ENCODE peak calls at places on chromosomes 16 and 17, in four cellular contexts. T is lower leg skin, K is A549, E is testis. F is an unnamed sample.

GRCh38 chr17:78237403-78238012 is 6.1 kb downstream of the TMEM235 start:
- DNase-seq in K (no peak), T (no peak), E (peak), F (no peak)

GRCh38 chr17:42937712-42938596 is 26.3 kb downstream of the AARSD1 start:
- DNase-seq in E (peak), K (peak), T (no peak), F (peak)

GRCh38 chr17:68462381-68463210 is 5.3 kb upstream of the WIPI1 start:
- DNase-seq in K (peak), T (peak), E (peak), F (peak)

GRCh38 chr16:86697715-86698114 is 119.4 kb downstream of the FOXL1 start:
- DNase-seq in E (no peak), K (no peak), T (no peak), F (no peak)

GRCh38 chr16:11781773-11782172 is 15.3 kb downstream of the ZC3H7A start:
- DNase-seq in E (no peak), K (no peak), T (no peak), F (no peak)

GRCh38 chr16:60929-61878 is 7.6 kb downstream of the SNRNP25 start:
- DNase-seq in T (no peak), K (no peak), E (no peak), F (no peak)

GRCh38 chr16:22232277-22233049 is 26.4 kb downstream of the EEF2K start:
- DNase-seq in E (no peak), T (no peak), K (peak), F (peak)

GRCh38 chr16:66881014-66881417 is 701 bp downstream of the PDP2 start:
- DNase-seq in E (peak), T (no peak), K (no peak), F (no peak)

GRCh38 chr16:4309102-4309832 is 6.6 kb upstream of the GLIS2 start:
- DNase-seq in T (no peak), K (no peak), E (no peak), F (no peak)

GRCh38 chr16:53822936-53823529 is 119.1 kb downstream of the FTO start:
- DNase-seq in E (no peak), K (no peak), T (no peak), F (no peak)

GRCh38 chr17:28623696-28624095 is 9.7 kb upstream of the RSKR start:
- DNase-seq in E (peak), K (no peak), T (no peak), F (no peak)

GRCh38 chr16:48499822-48500440 is 110.0 kb downstream of the N4BP1 start:
- DNase-seq in T (no peak), E (peak), K (peak), F (peak)

GRCh38 chr16:11673091-11674000 is 5.1 kb downstream of the SNN start:
- DNase-seq in E (no peak), T (no peak), K (no peak), F (no peak)

GRCh38 chr16:64409762-64410161 is 712.1 kb downstream of the CDH11 start:
- DNase-seq in E (no peak), K (no peak), T (peak), F (no peak)

GRCh38 chr16:71383054-71383773 is 24.7 kb downstream of the CALB2 start:
- DNase-seq in T (no peak), E (no peak), K (no peak), F (no peak)

GRCh38 chr17:8005357-8005756 is 2.9 kb downstream of the GUCY2D start:
- DNase-seq in E (no peak), K (no peak), T (no peak), F (no peak)

GRCh38 chr17:14209215-14209614 is 27.4 kb downstream of the CDRT15 start:
- DNase-seq in T (no peak), E (no peak), K (no peak), F (no peak)

GRCh38 chr16:58418601-58419000 is 26.3 kb downstream of the GINS3 start:
- DNase-seq in T (no peak), E (peak), K (no peak), F (peak)

GRCh38 chr17:20315321-20315720 is 152.0 kb downstream of the LGALS9B start:
- DNase-seq in E (no peak), T (no peak), K (no peak), F (no peak)

GRCh38 chr17:77527836-77528505 is 387.2 kb downstream of the SEC14L1 start:
- DNase-seq in K (no peak), E (no peak), T (no peak), F (no peak)

GRCh38 chr16:53721017-53721416 is 17.1 kb downstream of the FTO start:
- DNase-seq in K (no peak), E (no peak), T (no peak), F (no peak)

GRCh38 chr17:34654871-34655270 is 75.5 kb downstream of the TMEM132E start:
- DNase-seq in E (no peak), K (no peak), T (no peak), F (no peak)

GRCh38 chr17:8941520-8941919 is 24.0 kb downstream of the PIK3R5 start:
- DNase-seq in T (no peak), E (no peak), K (no peak), F (no peak)

DNA sequence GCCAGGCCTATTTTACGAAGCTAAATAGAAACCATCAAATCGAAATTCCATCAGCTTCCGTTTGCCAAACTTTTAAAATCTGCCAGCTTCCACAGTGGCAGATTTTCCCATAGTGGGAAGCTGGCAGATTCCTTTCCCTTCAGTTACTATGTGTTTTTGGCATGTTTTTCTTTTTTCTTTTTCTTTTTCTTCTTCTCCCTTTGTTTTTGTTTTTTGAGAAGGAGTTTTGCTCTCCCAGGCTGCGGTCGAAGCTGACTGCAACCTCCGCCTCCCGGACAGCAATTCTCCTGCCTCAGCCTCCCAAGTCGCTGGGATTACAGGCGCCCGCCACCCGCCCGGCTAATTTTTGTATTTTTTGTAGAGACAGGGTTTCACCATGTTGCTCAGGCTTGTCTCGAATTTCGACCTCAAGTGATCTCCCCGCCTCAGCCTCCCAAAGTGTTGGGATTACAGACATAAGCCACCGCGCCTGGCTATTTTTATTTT is 684 bp upstream of the CWC25 start:
- DNase-seq in K (no peak), E (no peak), T (no peak), F (no peak)
- TF ChIP-seq CTCF in K (no peak), E (no peak), T (no peak), F (no peak)

GRCh38 chr17:3770471-3770870 is 30.5 kb downstream of the ITGAE start:
- DNase-seq in E (no peak), T (no peak), K (no peak), F (no peak)

GRCh38 chr17:3768786-3769185 is 32.2 kb downstream of the ITGAE start:
- DNase-seq in K (no peak), E (no peak), T (no peak), F (no peak)

GRCh38 chr17:3772764-3773163 is 28.2 kb downstream of the ITGAE start:
- DNase-seq in T (no peak), E (no peak), K (no peak), F (no peak)

GRCh38 chr17:3773511-3773910 is 27.5 kb downstream of the ITGAE start:
- DNase-seq in E (no peak), K (peak), T (no peak), F (no peak)

DNA sequence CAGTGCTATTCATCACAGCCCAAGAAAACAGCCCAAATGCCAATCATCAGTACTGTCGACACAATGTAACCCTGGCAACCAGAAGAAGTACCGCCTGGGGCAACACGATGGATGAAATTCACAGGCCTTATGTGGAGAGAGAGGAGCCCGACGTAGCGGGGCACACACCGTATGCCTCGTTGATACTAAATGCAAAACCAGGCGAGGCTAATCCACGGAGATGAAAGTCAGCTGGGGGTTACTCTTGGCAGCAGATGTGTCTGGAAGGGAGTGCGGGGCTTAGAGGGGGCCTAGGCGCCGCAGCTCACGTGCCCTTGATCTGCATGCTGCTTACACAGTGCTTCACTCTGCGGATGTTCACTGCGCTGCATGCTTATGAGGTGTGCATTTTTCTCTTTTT is 29.8 kb downstream of the ITGAE start:
- DNase-seq in T (no peak), E (no peak), K (no peak), F (no peak)
- TF ChIP-seq POLR2A in T (no peak), E (no peak), K (no peak), F (no peak)

GRCh38 chr16:31284926-31285325 is 25.2 kb downstream of the ITGAM start:
- DNase-seq in K (no peak), T (no peak), E (no peak), F (no peak)
- TF ChIP-seq CTCF in K (no peak), T (no peak), E (no peak), F (no peak)

DNA sequence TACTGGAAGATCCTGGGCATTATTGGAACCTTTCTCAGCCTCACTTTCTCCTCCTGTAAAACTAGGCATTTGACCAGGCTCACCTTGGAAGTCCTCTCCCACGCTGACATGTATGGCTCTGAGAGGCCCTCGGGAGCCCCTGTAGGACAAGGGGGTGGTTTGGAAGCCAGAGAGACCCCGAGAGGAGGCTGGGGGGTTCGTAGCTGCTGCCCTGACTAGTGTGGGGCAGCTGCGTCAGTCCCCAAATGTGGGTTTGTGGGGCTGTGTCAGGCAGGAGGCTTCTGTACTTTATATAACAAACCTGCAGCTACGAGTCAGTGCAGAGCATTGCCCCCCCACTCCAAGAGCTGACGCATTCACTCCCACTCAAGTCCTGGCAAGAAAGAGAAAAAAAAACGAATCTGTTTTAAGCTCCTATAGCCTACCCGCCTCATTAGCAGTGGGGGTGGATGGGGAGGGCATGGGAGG is 1.8 kb downstream of the CX3CL1 start:
- DNase-seq in E (peak), K (no peak), T (no peak), F (no peak)
- TF ChIP-seq POLR2A in E (no peak), K (no peak), T (no peak), F (no peak)

GRCh38 chr16:84746875-84747274 is 47.1 kb downstream of the USP10 start:
- DNase-seq in K (peak), E (no peak), T (no peak), F (no peak)
- TF ChIP-seq CTCF in K (peak), E (peak), T (no peak), F (no peak)

DNA sequence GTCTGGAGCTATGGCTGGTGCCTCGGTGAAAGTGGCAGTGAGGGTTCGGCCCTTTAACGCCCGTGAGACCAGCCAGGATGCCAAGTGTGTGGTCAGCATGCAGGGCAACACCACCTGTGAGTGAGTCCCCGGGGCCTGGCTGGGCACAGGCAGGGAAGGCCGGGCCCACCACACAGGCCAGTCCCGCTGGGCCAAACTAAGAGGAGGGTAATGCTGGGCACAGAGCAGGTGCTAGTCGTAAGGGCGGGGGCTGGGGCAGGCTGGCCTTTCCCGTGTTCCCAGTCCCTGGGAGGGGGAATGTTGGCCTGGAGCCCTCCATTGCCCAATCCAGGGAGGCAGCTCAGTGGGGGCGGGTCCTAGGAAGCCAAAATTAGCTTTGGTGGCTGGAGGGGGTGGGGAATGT is 2.5 kb downstream of the KIF1C start:
- DNase-seq in T (peak), E (no peak), K (no peak), F (peak)
- TF ChIP-seq POLR2A in T (no peak), E (no peak), K (no peak), F (peak)